ENCODE peak calls at places on chromosomes 3 and 15, in four cellular contexts. X, K, T and P are unnamed samples.

GRCh38 chr15:74302821-74303359 is 64.6 kb downstream of the CYP11A1 start:
- DNase-seq in T (peak), K (peak), X (no peak), P (no peak)

GRCh38 chr15:98292442-98293240 is 332.1 kb downstream of the ARRDC4 start:
- DNase-seq in X (peak), T (peak), K (peak), P (no peak)

GRCh38 chr15:80800067-80800466 is 20.9 kb downstream of the CEMIP start:
- DNase-seq in X (no peak), K (no peak), T (no peak), P (no peak)

GRCh38 chr3:115194461-115194860 is 47.4 kb upstream of the ZBTB20 start:
- DNase-seq in K (no peak), T (no peak), X (no peak), P (no peak)

GRCh38 chr15:51401065-51401780 is 59.8 kb downstream of the GLDN start:
- DNase-seq in X (no peak), T (no peak), K (no peak), P (no peak)

GRCh38 chr15:99403597-99403996 is 152.3 kb downstream of the LRRC28 start:
- DNase-seq in T (no peak), X (no peak), K (no peak), P (no peak)

GRCh38 chr3:130661116-130661515 is 85.5 kb downstream of the PIK3R4 start:
- DNase-seq in K (no peak), T (no peak), X (no peak), P (no peak)

GRCh38 chr3:177852408-177852807 is 655.1 kb upstream of the TBL1XR1 start:
- DNase-seq in K (no peak), T (peak), X (no peak), P (no peak)

GRCh38 chr3:170154084-170154483 is 27.4 kb downstream of the PHC3 start:
- DNase-seq in T (no peak), K (no peak), X (no peak), P (no peak)

GRCh38 chr15:58077427-58077826 is 11.9 kb upstream of the ALDH1A2 start:
- DNase-seq in X (peak), T (peak), K (peak), P (no peak)

GRCh38 chr15:91422704-91423254 is 322.7 kb downstream of the SV2B start:
- DNase-seq in X (no peak), K (no peak), T (no peak), P (no peak)

GRCh38 chr3:184144505-184144904 is 9.3 kb downstream of the EIF2B5 start:
- DNase-seq in X (no peak), K (no peak), T (no peak), P (no peak)

GRCh38 chr3:22089284-22089683 is 338.3 kb upstream of the ZNF385D start:
- DNase-seq in K (no peak), X (no peak), T (peak), P (no peak)

GRCh38 chr3:7720649-7721048 is 781.0 kb upstream of the LMCD1 start:
- DNase-seq in X (no peak), K (no peak), T (no peak), P (no peak)

GRCh38 chr15:63887630-63888029 is 53.9 kb upstream of the HERC1 start:
- DNase-seq in X (no peak), T (no peak), K (no peak), P (no peak)

GRCh38 chr15:47685141-47685870 is 32.0 kb upstream of the SEMA6D start:
- DNase-seq in K (no peak), T (no peak), X (no peak), P (no peak)

GRCh38 chr15:64274541-64274940 is 81.4 kb downstream of the CSNK1G1 start:
- DNase-seq in X (no peak), K (no peak), T (no peak), P (no peak)

GRCh38 chr3:51974963-51975856 is at the start of gene ABHD14A:
- DNase-seq in K (peak), X (no peak), T (peak), P (no peak)

GRCh38 chr15:40992241-40992741 is 39.0 kb downstream of the CHAC1 start:
- DNase-seq in T (no peak), K (no peak), X (no peak), P (no peak)

GRCh38 chr3:10459954-10460754 is 45.2 kb downstream of the ATP2B2 start:
- DNase-seq in T (peak), K (peak), X (peak), P (no peak)

GRCh38 chr3:100042144-100042543 is 72.2 kb downstream of the FILIP1L start:
- DNase-seq in K (no peak), X (no peak), T (no peak), P (peak)

GRCh38 chr3:179961081-179962078 is 75.4 kb downstream of the PEX5L start:
- DNase-seq in T (no peak), X (no peak), K (no peak), P (no peak)

GRCh38 chr3:104628185-104628789 is 738.4 kb upstream of the ALCAM start:
- DNase-seq in T (peak), X (peak), K (peak), P (no peak)

GRCh38 chr3:113008117-113008516 is 17.3 kb downstream of the GTPBP8 start:
- DNase-seq in X (no peak), K (no peak), T (no peak), P (no peak)

GRCh38 chr3:143934791-143935190 is 36.8 kb upstream of the DIPK2A start:
- DNase-seq in X (no peak), T (no peak), K (no peak), P (no peak)

GRCh38 chr3:87461443-87461842 is 185.1 kb upstream of the POU1F1 start:
- DNase-seq in X (no peak), K (no peak), T (no peak), P (no peak)

GRCh38 chr15:94125131-94125530 is 106.2 kb upstream of the MCTP2 start:
- DNase-seq in K (no peak), X (no peak), T (no peak), P (no peak)

GRCh38 chr3:36678216-36679013 is 85.9 kb downstream of the DCLK3 start:
- DNase-seq in K (no peak), X (no peak), T (no peak), P (no peak)

GRCh38 chr3:168096210-168096795 is 579 bp upstream of the GOLIM4 start:
- DNase-seq in X (peak), K (peak), T (peak), P (peak)

GRCh38 chr3:69425249-69425648 is 39.4 kb upstream of the FRMD4B start:
- DNase-seq in T (peak), K (peak), X (peak), P (peak)

GRCh38 chr3:61154788-61155187 is 96.5 kb downstream of the FHIT start:
- DNase-seq in T (no peak), K (no peak), X (no peak), P (no peak)

GRCh38 chr15:20352241-20353200 is 189.1 kb downstream of the GOLGA6L6 start:
- DNase-seq in K (no peak), X (no peak), T (no peak), P (no peak)

GRCh38 chr15:95601525-95601924 is 729.0 kb upstream of the NR2F2 start:
- DNase-seq in X (no peak), T (no peak), K (no peak), P (no peak)

GRCh38 chr15:95596487-95596886 is 734.0 kb upstream of the NR2F2 start:
- DNase-seq in X (no peak), K (peak), T (no peak), P (no peak)

GRCh38 chr15:95600884-95601283 is 729.6 kb upstream of the NR2F2 start:
- DNase-seq in T (no peak), K (no peak), X (no peak), P (no peak)

GRCh38 chr15:95600367-95600766 is 730.1 kb upstream of the NR2F2 start:
- DNase-seq in K (no peak), X (no peak), T (no peak), P (no peak)

GRCh38 chr15:95598456-95598855 is 732.0 kb upstream of the NR2F2 start:
- DNase-seq in K (no peak), T (no peak), X (no peak), P (no peak)
- TF ChIP-seq TCF7L2 in K (no peak), T (no peak), X (no peak), P (no peak)

GRCh38 chr3:124362418-124362817 is 367.8 kb upstream of the UMPS start:
- DNase-seq in K (no peak), X (no peak), T (no peak), P (no peak)

GRCh38 chr3:124364230-124365022 is 365.8 kb upstream of the UMPS start:
- DNase-seq in K (no peak), X (no peak), T (no peak), P (no peak)

GRCh38 chr3:124360626-124361025 is 368.7 kb upstream of the ROPN1 start:
- DNase-seq in T (no peak), K (no peak), X (no peak), P (no peak)

GRCh38 chr3:124361566-124361965 is 368.7 kb upstream of the UMPS start:
- DNase-seq in K (no peak), X (no peak), T (no peak), P (no peak)

GRCh38 chr3:124363451-124363850 is 366.8 kb upstream of the UMPS start:
- DNase-seq in T (no peak), X (no peak), K (no peak), P (no peak)
- TF ChIP-seq REST in T (no peak), X (no peak), K (no peak), P (no peak)

DNA sequence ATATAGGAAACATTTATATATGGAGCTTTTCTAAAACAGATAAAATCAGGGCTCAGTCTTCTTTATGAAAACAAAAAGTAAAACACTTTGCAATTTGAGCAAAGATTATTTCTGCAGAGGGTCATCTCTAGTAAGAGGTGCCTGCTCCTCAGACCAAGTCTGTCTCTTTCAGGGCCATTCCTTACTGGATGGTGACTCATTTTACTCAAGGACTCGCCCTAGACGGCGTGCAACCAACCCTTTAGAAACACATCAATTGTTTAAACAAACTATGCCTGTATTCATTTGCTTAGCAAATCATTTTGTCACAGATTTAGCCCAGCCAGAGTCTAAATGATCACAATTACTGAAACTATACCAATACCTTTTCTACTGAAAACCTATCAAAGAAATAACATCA is 242.8 kb upstream of the ICE2 start:
- DNase-seq in X (no peak), K (no peak), T (no peak), P (no peak)
- TF ChIP-seq TCF7L2 in X (no peak), K (no peak), T (no peak), P (no peak)

GRCh38 chr3:187336322-187336721 is 31.9 kb upstream of the RTP4 start:
- DNase-seq in X (no peak), T (no peak), K (no peak), P (no peak)

GRCh38 chr3:187343670-187344069 is 24.5 kb upstream of the RTP4 start:
- DNase-seq in T (no peak), X (no peak), K (no peak), P (no peak)

GRCh38 chr3:187342255-187342654 is 25.9 kb upstream of the RTP4 start:
- DNase-seq in T (no peak), X (no peak), K (no peak), P (no peak)

GRCh38 chr3:187334904-187335303 is 33.3 kb upstream of the RTP4 start:
- DNase-seq in T (no peak), X (no peak), K (no peak), P (no peak)

GRCh38 chr3:187340572-187340971 is 27.6 kb upstream of the RTP4 start:
- DNase-seq in T (no peak), K (no peak), X (no peak), P (no peak)
- TF ChIP-seq REST in T (peak), K (no peak), X (no peak), P (peak)

GRCh38 chr3:126798521-126798920 is 94.5 kb downstream of the CHCHD6 start:
- DNase-seq in T (no peak), K (no peak), X (no peak), P (no peak)

GRCh38 chr3:126792998-126793397 is 89.0 kb downstream of the CHCHD6 start:
- DNase-seq in K (no peak), X (no peak), T (no peak), P (no peak)

GRCh38 chr3:126797563-126797962 is 93.5 kb downstream of the CHCHD6 start:
- DNase-seq in T (no peak), X (no peak), K (no peak), P (no peak)
- TF ChIP-seq TCF7L2 in T (no peak), X (no peak), K (no peak), P (no peak)